ENCODE peak calls at places on chromosomes 6 and 20, in seven cellular contexts. One of them, this sample, is unnamed. For H3K27me3, the result is how much of the 10 kb centered on the place peaks cover.

GRCh38 chr6:81997091-81997926 is 244.8 kb upstream of the TENT5A start:
- DNase-seq in left ventricle myocardium inferior: no peak
- DNase-seq in tibial nerve: no peak
- DNase-seq in brain microvascular endothelial cell: peak
- DNase-seq in CD8-positive, alpha-beta T cell: no peak
- DNase-seq in Panc1: no peak
- DNase-seq in CD4-positive, CD25-positive, alpha-beta regulatory T cell: no peak
- DNase-seq in this sample: no peak

GRCh38 chr6:52000064-52000463 is 87.3 kb downstream of the PKHD1 start:
- DNase-seq in left ventricle myocardium inferior: no peak
- DNase-seq in tibial nerve: no peak
- DNase-seq in brain microvascular endothelial cell: no peak
- DNase-seq in CD8-positive, alpha-beta T cell: no peak
- DNase-seq in Panc1: no peak
- DNase-seq in CD4-positive, CD25-positive, alpha-beta regulatory T cell: no peak
- DNase-seq in this sample: no peak

GRCh38 chr6:38279423-38279822 is 360.3 kb downstream of the BTBD9 start:
- DNase-seq in left ventricle myocardium inferior: no peak
- DNase-seq in tibial nerve: no peak
- DNase-seq in brain microvascular endothelial cell: no peak
- DNase-seq in CD8-positive, alpha-beta T cell: no peak
- DNase-seq in Panc1: no peak
- DNase-seq in CD4-positive, CD25-positive, alpha-beta regulatory T cell: no peak
- DNase-seq in this sample: peak

GRCh38 chr6:3911130-3911529 is 62.0 kb downstream of the FAM50B start:
- DNase-seq in left ventricle myocardium inferior: no peak
- DNase-seq in tibial nerve: no peak
- DNase-seq in brain microvascular endothelial cell: peak
- DNase-seq in CD8-positive, alpha-beta T cell: no peak
- DNase-seq in Panc1: no peak
- DNase-seq in CD4-positive, CD25-positive, alpha-beta regulatory T cell: no peak
- DNase-seq in this sample: no peak

GRCh38 chr6:144543006-144543871 is 258.1 kb downstream of the UTRN start:
- DNase-seq in left ventricle myocardium inferior: no peak
- DNase-seq in tibial nerve: no peak
- DNase-seq in brain microvascular endothelial cell: peak
- DNase-seq in CD8-positive, alpha-beta T cell: no peak
- DNase-seq in Panc1: peak
- DNase-seq in CD4-positive, CD25-positive, alpha-beta regulatory T cell: no peak
- DNase-seq in this sample: peak

GRCh38 chr6:157272372-157272771 is 50.9 kb downstream of the TMEM242 start:
- DNase-seq in left ventricle myocardium inferior: no peak
- DNase-seq in tibial nerve: no peak
- DNase-seq in brain microvascular endothelial cell: no peak
- DNase-seq in CD8-positive, alpha-beta T cell: no peak
- DNase-seq in Panc1: no peak
- DNase-seq in CD4-positive, CD25-positive, alpha-beta regulatory T cell: no peak
- DNase-seq in this sample: no peak

GRCh38 chr6:127147576-127147975 is 29.1 kb downstream of the RSPO3 start:
- DNase-seq in left ventricle myocardium inferior: no peak
- DNase-seq in tibial nerve: no peak
- DNase-seq in brain microvascular endothelial cell: no peak
- DNase-seq in CD8-positive, alpha-beta T cell: no peak
- DNase-seq in Panc1: no peak
- DNase-seq in CD4-positive, CD25-positive, alpha-beta regulatory T cell: no peak
- DNase-seq in this sample: no peak

GRCh38 chr6:119620846-119621570 is 271.4 kb upstream of the MAN1A1 start:
- DNase-seq in left ventricle myocardium inferior: no peak
- DNase-seq in tibial nerve: no peak
- DNase-seq in brain microvascular endothelial cell: peak
- DNase-seq in CD8-positive, alpha-beta T cell: no peak
- DNase-seq in Panc1: no peak
- DNase-seq in CD4-positive, CD25-positive, alpha-beta regulatory T cell: no peak
- DNase-seq in this sample: no peak

GRCh38 chr6:63372951-63373533 is 53.3 kb upstream of the LGSN start:
- DNase-seq in left ventricle myocardium inferior: no peak
- DNase-seq in tibial nerve: no peak
- DNase-seq in brain microvascular endothelial cell: no peak
- DNase-seq in CD8-positive, alpha-beta T cell: no peak
- DNase-seq in Panc1: no peak
- DNase-seq in CD4-positive, CD25-positive, alpha-beta regulatory T cell: no peak
- DNase-seq in this sample: no peak

GRCh38 chr6:41921712-41921998 is 356 bp downstream of the BYSL start:
- DNase-seq in left ventricle myocardium inferior: no peak
- DNase-seq in tibial nerve: no peak
- DNase-seq in brain microvascular endothelial cell: no peak
- DNase-seq in CD8-positive, alpha-beta T cell: no peak
- DNase-seq in Panc1: no peak
- DNase-seq in CD4-positive, CD25-positive, alpha-beta regulatory T cell: no peak
- DNase-seq in this sample: no peak

GRCh38 chr20:36147707-36148106 is 6.8 kb upstream of the EPB41L1 start:
- DNase-seq in left ventricle myocardium inferior: no peak
- DNase-seq in tibial nerve: peak
- DNase-seq in brain microvascular endothelial cell: peak
- DNase-seq in CD8-positive, alpha-beta T cell: no peak
- DNase-seq in Panc1: no peak
- DNase-seq in CD4-positive, CD25-positive, alpha-beta regulatory T cell: no peak
- DNase-seq in this sample: no peak

GRCh38 chr6:158793432-158793831 is 25.7 kb downstream of the EZR start:
- DNase-seq in left ventricle myocardium inferior: no peak
- DNase-seq in tibial nerve: no peak
- DNase-seq in brain microvascular endothelial cell: peak
- DNase-seq in CD8-positive, alpha-beta T cell: no peak
- DNase-seq in Panc1: peak
- DNase-seq in CD4-positive, CD25-positive, alpha-beta regulatory T cell: peak
- DNase-seq in this sample: peak

GRCh38 chr6:66396549-66396948 is 689.5 kb upstream of the EYS start:
- DNase-seq in left ventricle myocardium inferior: no peak
- DNase-seq in tibial nerve: no peak
- DNase-seq in brain microvascular endothelial cell: no peak
- DNase-seq in CD8-positive, alpha-beta T cell: no peak
- DNase-seq in Panc1: no peak
- DNase-seq in CD4-positive, CD25-positive, alpha-beta regulatory T cell: no peak
- DNase-seq in this sample: no peak

GRCh38 chr6:163454425-163454824 is 39.9 kb downstream of the QKI start:
- DNase-seq in left ventricle myocardium inferior: no peak
- DNase-seq in tibial nerve: no peak
- DNase-seq in brain microvascular endothelial cell: no peak
- DNase-seq in CD8-positive, alpha-beta T cell: no peak
- DNase-seq in Panc1: no peak
- DNase-seq in CD4-positive, CD25-positive, alpha-beta regulatory T cell: no peak
- DNase-seq in this sample: no peak

GRCh38 chr20:21159658-21160380 is 33.9 kb downstream of the KIZ start:
- DNase-seq in left ventricle myocardium inferior: no peak
- DNase-seq in tibial nerve: no peak
- DNase-seq in brain microvascular endothelial cell: no peak
- DNase-seq in CD8-positive, alpha-beta T cell: no peak
- DNase-seq in Panc1: no peak
- DNase-seq in CD4-positive, CD25-positive, alpha-beta regulatory T cell: no peak
- DNase-seq in this sample: no peak

GRCh38 chr6:119445666-119446622 is 96.4 kb upstream of the MAN1A1 start:
- DNase-seq in left ventricle myocardium inferior: no peak
- DNase-seq in tibial nerve: no peak
- DNase-seq in brain microvascular endothelial cell: peak
- DNase-seq in CD8-positive, alpha-beta T cell: no peak
- DNase-seq in Panc1: no peak
- DNase-seq in CD4-positive, CD25-positive, alpha-beta regulatory T cell: peak
- DNase-seq in this sample: no peak

GRCh38 chr6:47079638-47080037 is 37.5 kb upstream of the ADGRF1 start:
- DNase-seq in left ventricle myocardium inferior: no peak
- DNase-seq in tibial nerve: no peak
- DNase-seq in brain microvascular endothelial cell: no peak
- DNase-seq in CD8-positive, alpha-beta T cell: no peak
- DNase-seq in Panc1: no peak
- DNase-seq in CD4-positive, CD25-positive, alpha-beta regulatory T cell: no peak
- DNase-seq in this sample: no peak

GRCh38 chr20:23296841-23297701 is 53.5 kb upstream of the NXT1 start:
- DNase-seq in left ventricle myocardium inferior: no peak
- DNase-seq in tibial nerve: peak
- DNase-seq in brain microvascular endothelial cell: no peak
- DNase-seq in CD8-positive, alpha-beta T cell: no peak
- DNase-seq in Panc1: no peak
- DNase-seq in CD4-positive, CD25-positive, alpha-beta regulatory T cell: no peak
- DNase-seq in this sample: no peak

GRCh38 chr6:37209461-37210205 is 39.7 kb downstream of the PIM1 start:
- DNase-seq in left ventricle myocardium inferior: no peak
- DNase-seq in tibial nerve: no peak
- DNase-seq in brain microvascular endothelial cell: no peak
- DNase-seq in CD8-positive, alpha-beta T cell: peak
- DNase-seq in Panc1: no peak
- DNase-seq in CD4-positive, CD25-positive, alpha-beta regulatory T cell: peak
- DNase-seq in this sample: no peak

GRCh38 chr20:57928181-57928967 is 218.6 kb upstream of the PMEPA1 start:
- DNase-seq in left ventricle myocardium inferior: no peak
- DNase-seq in tibial nerve: no peak
- DNase-seq in brain microvascular endothelial cell: peak
- DNase-seq in CD8-positive, alpha-beta T cell: no peak
- DNase-seq in Panc1: no peak
- DNase-seq in CD4-positive, CD25-positive, alpha-beta regulatory T cell: no peak
- DNase-seq in this sample: no peak

GRCh38 chr6:5995705-5996686 is 10.7 kb downstream of the NRN1 start:
- DNase-seq in left ventricle myocardium inferior: peak
- DNase-seq in tibial nerve: peak
- DNase-seq in brain microvascular endothelial cell: peak
- DNase-seq in CD8-positive, alpha-beta T cell: no peak
- DNase-seq in Panc1: no peak
- DNase-seq in CD4-positive, CD25-positive, alpha-beta regulatory T cell: peak
- DNase-seq in this sample: peak

DNA sequence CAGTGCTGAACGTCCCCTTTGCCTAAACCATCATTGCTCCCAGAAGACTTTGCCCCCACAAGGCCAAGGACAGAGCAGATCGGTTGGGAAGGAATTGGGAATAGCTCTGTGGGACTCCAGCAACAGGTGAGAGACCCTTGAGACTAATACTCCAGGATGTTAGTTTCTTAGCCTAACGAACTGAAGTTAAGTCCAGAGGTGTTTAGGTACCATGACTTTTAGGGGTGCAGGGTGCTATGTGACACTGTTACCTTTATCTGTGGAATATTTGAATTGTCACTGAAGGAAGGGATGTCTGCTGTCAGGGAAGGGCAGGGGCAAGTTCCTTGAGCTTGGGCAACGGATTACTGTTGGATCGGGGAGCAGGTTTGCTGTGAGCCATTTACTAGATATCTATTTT is 1.9 kb downstream of the BLCAP start:
- DNase-seq in left ventricle myocardium inferior: no peak
- DNase-seq in tibial nerve: no peak
- DNase-seq in brain microvascular endothelial cell: no peak
- DNase-seq in CD8-positive, alpha-beta T cell: no peak
- DNase-seq in Panc1: no peak
- DNase-seq in CD4-positive, CD25-positive, alpha-beta regulatory T cell: no peak
- DNase-seq in this sample: no peak
- H3K4me3 ChIP-seq in left ventricle myocardium inferior: peak
- H3K4me3 ChIP-seq in tibial nerve: no peak
- H3K4me3 ChIP-seq in brain microvascular endothelial cell: peak
- H3K4me3 ChIP-seq in CD8-positive, alpha-beta T cell: no peak
- H3K4me3 ChIP-seq in Panc1: no peak
- H3K4me3 ChIP-seq in CD4-positive, CD25-positive, alpha-beta regulatory T cell: peak
- H3K4me3 ChIP-seq in this sample: peak

DNA sequence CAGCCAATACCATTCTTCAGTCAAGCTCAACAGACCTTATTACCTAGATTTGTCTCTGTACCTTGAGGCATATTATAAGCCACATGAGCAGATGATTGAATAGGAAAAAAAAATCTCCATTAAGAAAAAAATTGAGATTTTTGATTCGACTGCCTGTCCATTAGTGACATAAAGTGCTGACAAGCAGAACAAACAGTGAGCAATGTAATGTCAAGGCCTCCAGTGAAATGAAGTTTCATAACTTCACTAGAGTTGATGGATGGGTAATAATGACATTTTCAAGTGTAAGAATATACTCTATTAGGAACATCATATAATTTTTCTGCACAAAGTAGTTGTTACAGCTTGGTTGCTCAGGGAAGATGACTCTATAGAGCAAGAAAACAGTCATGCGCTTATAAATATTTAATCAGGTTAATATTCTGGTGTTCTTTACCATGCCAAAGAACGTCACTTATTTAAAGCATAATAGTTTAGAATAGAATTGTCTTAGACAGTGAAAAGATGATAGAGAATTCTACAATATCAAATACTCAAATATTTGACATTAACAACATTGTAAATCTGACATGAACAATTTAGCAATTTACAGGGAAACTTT is 783.7 kb downstream of the EPHA7 start:
- DNase-seq in left ventricle myocardium inferior: no peak
- DNase-seq in tibial nerve: no peak
- DNase-seq in brain microvascular endothelial cell: no peak
- DNase-seq in CD8-positive, alpha-beta T cell: no peak
- DNase-seq in Panc1: no peak
- DNase-seq in CD4-positive, CD25-positive, alpha-beta regulatory T cell: no peak
- DNase-seq in this sample: no peak
- H3K27me3 ChIP-seq in left ventricle myocardium inferior: under half
- H3K27me3 ChIP-seq in tibial nerve: under half
- H3K27me3 ChIP-seq in brain microvascular endothelial cell: under half
- H3K27me3 ChIP-seq in CD8-positive, alpha-beta T cell: under half
- H3K27me3 ChIP-seq in Panc1: under half
- H3K27me3 ChIP-seq in CD4-positive, CD25-positive, alpha-beta regulatory T cell: under half
- H3K27me3 ChIP-seq in this sample: under half

GRCh38 chr20:14470977-14471642 is 133.7 kb upstream of the FLRT3 start:
- DNase-seq in left ventricle myocardium inferior: no peak
- DNase-seq in tibial nerve: no peak
- DNase-seq in brain microvascular endothelial cell: no peak
- DNase-seq in CD8-positive, alpha-beta T cell: no peak
- DNase-seq in Panc1: no peak
- DNase-seq in CD4-positive, CD25-positive, alpha-beta regulatory T cell: no peak
- DNase-seq in this sample: no peak

DNA sequence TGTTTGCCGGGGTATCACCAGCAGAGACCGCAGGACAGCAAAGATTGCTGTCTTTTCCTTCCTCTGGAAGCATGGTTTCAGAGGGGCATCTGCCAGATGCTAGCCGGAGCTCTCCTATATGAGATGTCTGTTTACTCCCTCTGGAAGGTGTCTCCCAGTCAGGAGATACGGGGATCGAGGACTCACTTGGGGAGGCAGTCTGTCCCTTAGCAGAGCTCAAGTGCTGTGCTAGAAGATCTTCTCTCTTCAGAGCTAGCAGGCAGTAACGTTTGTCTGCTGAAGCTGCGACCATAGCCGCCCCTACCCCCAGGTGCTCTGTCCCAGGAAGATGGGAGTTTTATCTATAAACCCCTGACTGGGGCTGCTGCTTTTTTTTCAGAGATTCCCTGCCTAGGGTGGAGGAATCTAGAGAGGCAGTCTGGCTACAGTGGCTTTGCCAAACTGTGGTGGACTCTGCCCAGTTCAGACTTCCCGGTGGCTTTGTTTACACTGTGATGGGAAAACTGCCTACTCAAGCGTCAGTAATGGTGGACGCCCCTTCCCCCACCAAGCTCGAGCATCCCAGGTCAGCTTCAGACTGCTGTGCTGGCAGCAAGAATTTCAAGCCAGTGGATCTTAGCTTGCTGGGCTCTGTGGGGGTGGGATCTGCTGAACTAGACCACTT is 133.0 kb upstream of the FLRT3 start:
- DNase-seq in left ventricle myocardium inferior: no peak
- DNase-seq in tibial nerve: no peak
- DNase-seq in brain microvascular endothelial cell: no peak
- DNase-seq in CD8-positive, alpha-beta T cell: no peak
- DNase-seq in Panc1: no peak
- DNase-seq in CD4-positive, CD25-positive, alpha-beta regulatory T cell: no peak
- DNase-seq in this sample: no peak
- H3K4me3 ChIP-seq in left ventricle myocardium inferior: no peak
- H3K4me3 ChIP-seq in tibial nerve: no peak
- H3K4me3 ChIP-seq in brain microvascular endothelial cell: no peak
- H3K4me3 ChIP-seq in CD8-positive, alpha-beta T cell: no peak
- H3K4me3 ChIP-seq in Panc1: no peak
- H3K4me3 ChIP-seq in CD4-positive, CD25-positive, alpha-beta regulatory T cell: no peak
- H3K4me3 ChIP-seq in this sample: no peak

GRCh38 chr6:149964243-149965190 is 774 bp downstream of the ULBP1 start:
- DNase-seq in left ventricle myocardium inferior: no peak
- DNase-seq in tibial nerve: no peak
- DNase-seq in brain microvascular endothelial cell: peak
- DNase-seq in CD8-positive, alpha-beta T cell: peak
- DNase-seq in Panc1: no peak
- DNase-seq in CD4-positive, CD25-positive, alpha-beta regulatory T cell: no peak
- DNase-seq in this sample: peak
- H3K27me3 ChIP-seq in left ventricle myocardium inferior: half or more
- H3K27me3 ChIP-seq in tibial nerve: half or more
- H3K27me3 ChIP-seq in brain microvascular endothelial cell: under half
- H3K27me3 ChIP-seq in CD8-positive, alpha-beta T cell: under half
- H3K27me3 ChIP-seq in Panc1: under half
- H3K27me3 ChIP-seq in CD4-positive, CD25-positive, alpha-beta regulatory T cell: under half
- H3K27me3 ChIP-seq in this sample: half or more